ENCODE peak calls at places on chromosomes 1 and 21, in five cellular contexts. One of them, this sample, is unnamed.

GRCh38 chr1:180192172-180192571 is 37.5 kb downstream of the QSOX1 start:
- DNase-seq in Caki2: no peak
- DNase-seq in NCI-H1436 treated with DMSO at 0.1 percent for 48 hours: no peak
- DNase-seq in fibroblast of mammary gland: no peak
- DNase-seq in LoVo: no peak
- DNase-seq in this sample: no peak

GRCh38 chr21:43854773-43855633 is 10.0 kb upstream of the AGPAT3 start:
- DNase-seq in LoVo: no peak
- DNase-seq in Caki2: no peak
- DNase-seq in NCI-H1436 treated with DMSO at 0.1 percent for 48 hours: no peak
- DNase-seq in fibroblast of mammary gland: no peak
- DNase-seq in this sample: no peak

GRCh38 chr1:62198069-62198780 is 3.6 kb downstream of the L1TD1 start:
- DNase-seq in Caki2: no peak
- DNase-seq in NCI-H1436 treated with DMSO at 0.1 percent for 48 hours: no peak
- DNase-seq in fibroblast of mammary gland: no peak
- DNase-seq in LoVo: no peak
- DNase-seq in this sample: no peak

GRCh38 chr1:54996359-54996868 is 2.3 kb upstream of the BSND start:
- DNase-seq in Caki2: peak
- DNase-seq in LoVo: peak
- DNase-seq in fibroblast of mammary gland: peak
- DNase-seq in NCI-H1436 treated with DMSO at 0.1 percent for 48 hours: no peak
- DNase-seq in this sample: peak

GRCh38 chr1:54950361-54951163 is 29.9 kb upstream of the TMEM61 start:
- DNase-seq in LoVo: peak
- DNase-seq in NCI-H1436 treated with DMSO at 0.1 percent for 48 hours: peak
- DNase-seq in Caki2: peak
- DNase-seq in fibroblast of mammary gland: peak
- DNase-seq in this sample: peak

GRCh38 chr1:91685994-91686393 is 185.3 kb downstream of the CDC7 start:
- DNase-seq in LoVo: no peak
- DNase-seq in fibroblast of mammary gland: peak
- DNase-seq in NCI-H1436 treated with DMSO at 0.1 percent for 48 hours: no peak
- DNase-seq in Caki2: no peak
- DNase-seq in this sample: no peak

GRCh38 chr1:9317591-9318331 is 25.1 kb downstream of the SPSB1 start:
- DNase-seq in fibroblast of mammary gland: peak
- DNase-seq in LoVo: no peak
- DNase-seq in NCI-H1436 treated with DMSO at 0.1 percent for 48 hours: no peak
- DNase-seq in Caki2: no peak
- DNase-seq in this sample: no peak

GRCh38 chr21:34594566-34595234 is 20.2 kb downstream of the RCAN1 start:
- DNase-seq in LoVo: no peak
- DNase-seq in NCI-H1436 treated with DMSO at 0.1 percent for 48 hours: no peak
- DNase-seq in Caki2: no peak
- DNase-seq in fibroblast of mammary gland: no peak
- DNase-seq in this sample: no peak

GRCh38 chr1:94919241-94920030 is 7.5 kb downstream of the CNN3 start:
- DNase-seq in NCI-H1436 treated with DMSO at 0.1 percent for 48 hours: no peak
- DNase-seq in Caki2: no peak
- DNase-seq in LoVo: no peak
- DNase-seq in fibroblast of mammary gland: no peak
- DNase-seq in this sample: no peak

This sample was measured in A549.